ENCODE peak calls at places on chromosomes 6 and 20, in six cellular contexts. Z is central memory CD4-positive, alpha-beta T cell; X is iPS-NIHi11; T is activated T-cell treated with anti-CD3 and anti-CD28 coated beads, Interleukin-2, amount 50 U/mL, for 4 hours; C is PC-3; B is ascending aorta. G is an unnamed sample.

GRCh38 chr6:122610690-122611455 is 668 bp downstream of the PKIB start:
- DNase-seq in X (peak), T (no peak), B (peak), C (peak), Z (no peak), G (no peak)

GRCh38 chr20:2937902-2938301 is 64.6 kb downstream of the PTPRA start:
- DNase-seq in T (no peak), X (no peak), C (no peak), B (no peak), Z (no peak), G (no peak)

GRCh38 chr20:38229376-38230252 is 30.9 kb downstream of the KIAA1755 start:
- DNase-seq in B (no peak), T (no peak), Z (no peak), C (peak), X (peak), G (no peak)

GRCh38 chr6:163985710-163986109 is 571.2 kb downstream of the QKI start:
- DNase-seq in X (no peak), T (no peak), C (peak), B (no peak), Z (no peak), G (no peak)

GRCh38 chr6:150322452-150322851 is 46.4 kb upstream of the IYD start:
- DNase-seq in C (no peak), B (no peak), X (no peak), Z (no peak), T (no peak), G (no peak)

GRCh38 chr6:133568970-133569889 is 319.7 kb upstream of the TCF21 start:
- DNase-seq in C (peak), B (no peak), Z (no peak), X (peak), T (peak), G (no peak)

GRCh38 chr20:48339986-48340884 is 487.6 kb downstream of the PREX1 start:
- DNase-seq in X (no peak), C (no peak), B (no peak), T (no peak), Z (no peak), G (no peak)

GRCh38 chr20:35387334-35387733 is 24.4 kb downstream of the UQCC1 start:
- DNase-seq in X (no peak), T (no peak), C (peak), Z (no peak), B (no peak), G (no peak)

GRCh38 chr20:52923123-52923543 is 49.0 kb upstream of the TSHZ2 start:
- DNase-seq in X (no peak), Z (no peak), T (no peak), B (no peak), C (peak), G (no peak)

GRCh38 chr20:58636396-58636982 is 14.6 kb upstream of the STX16 start:
- DNase-seq in T (no peak), X (no peak), Z (no peak), B (no peak), C (no peak), G (no peak)

GRCh38 chr20:34896086-34896551 is 19.7 kb downstream of the ACSS2 start:
- DNase-seq in T (no peak), B (no peak), X (no peak), Z (no peak), C (no peak), G (no peak)

GRCh38 chr20:18926972-18927371 is 113.4 kb downstream of the SCP2D1 start:
- DNase-seq in Z (no peak), C (peak), T (no peak), B (no peak), X (no peak), G (no peak)

GRCh38 chr6:90758741-90759140 is 171.9 kb upstream of the MAP3K7 start:
- DNase-seq in T (no peak), Z (no peak), B (no peak), X (peak), C (no peak), G (no peak)

G was measured in GM19239.